ENCODE peak calls at places on chromosomes 7 and 10, in four cellular contexts. O, B, L and W are unnamed samples.

GRCh38 chr7:2566890-2567662 is 8.3 kb downstream of the IQCE start:
- DNase-seq in L (no peak), B (no peak), O (peak; percentile 32), W (no peak)

GRCh38 chr7:99606531-99606930 is 8.5 kb downstream of the TMEM225B start:
- DNase-seq in L (no peak), O (no peak), B (no peak), W (peak; percentile 48)

GRCh38 chr10:7239312-7239985 is 171.4 kb downstream of the SFMBT2 start:
- DNase-seq in L (no peak), O (no peak), B (no peak), W (no peak)

GRCh38 chr7:123351506-123352225 is 151.9 kb upstream of the SLC13A1 start:
- DNase-seq in O (peak; percentile 2), B (no peak), L (no peak), W (no peak)

GRCh38 chr10:4648968-4649367 is 177.0 kb upstream of the AKR1E2 start:
- DNase-seq in O (no peak), B (no peak), L (no peak), W (no peak)

GRCh38 chr7:12524794-12525386 is 45.6 kb upstream of the SCIN start:
- DNase-seq in B (peak; percentile 83), O (peak; percentile 64), L (no peak), W (no peak)

GRCh38 chr7:77331938-77332695 is 84.0 kb downstream of the GSAP start:
- DNase-seq in L (peak; percentile 62), B (peak; percentile 90), O (peak; percentile 90), W (no peak)

GRCh38 chr10:97192952-97193435 is 7.2 kb upstream of the SLIT1 start:
- DNase-seq in L (no peak), B (no peak), O (no peak), W (no peak)

GRCh38 chr10:81116990-81117389 is 579.3 kb downstream of the SH2D4B start:
- DNase-seq in B (peak; percentile 21), L (no peak), O (no peak), W (no peak)

GRCh38 chr7:21041252-21041651 is 254.6 kb upstream of the SP8 start:
- DNase-seq in L (no peak), O (no peak), B (no peak), W (no peak)

GRCh38 chr7:128084896-128085608 is 53.8 kb upstream of the LRRC4 start:
- DNase-seq in B (no peak), L (no peak), O (no peak), W (no peak)

GRCh38 chr10:132872658-132873057 is 69.7 kb downstream of the CFAP46 start:
- DNase-seq in O (no peak), L (no peak), B (no peak), W (peak; percentile 45)

GRCh38 chr10:113139695-113140094 is 189.6 kb downstream of the TCF7L2 start:
- DNase-seq in O (peak; percentile 55), L (no peak), B (peak; percentile 22), W (no peak)

GRCh38 chr10:96456296-96456840 is 57.4 kb downstream of the TLL2 start:
- DNase-seq in O (no peak), L (no peak), B (no peak), W (no peak)

GRCh38 chr10:58512470-58513188 is at the start of gene BICC1:
- DNase-seq in L (peak; percentile 52), O (peak; percentile 84), B (peak; percentile 77), W (peak; percentile 72)

GRCh38 chr7:158740013-158740656 is 35.5 kb upstream of the NCAPG2 start:
- DNase-seq in O (peak; percentile 77), B (peak; percentile 54), L (no peak), W (peak; percentile 51)